ENCODE peak calls at places on chromosomes 13 and 19, in ten cellular contexts. S is A172; U is brain microvascular endothelial cell; R is NCI-H1436; G is NCI-H2081; W is ascending aorta; P is AG04449; D is HTR-8/SVneo; X is stimulated activated CD4-positive, alpha-beta T cell treated with anti-CD3 and anti-CD28 coated beads, Interleukin-4, amount 100 ng/mL, for 1 hour; C is GM23338. T is an unnamed sample.

GRCh38 chr19:57465680-57466381 is 8.9 kb upstream of the VN1R1 start:
- DNase-seq in C (peak), S (peak), G (peak), W (no peak), D (no peak), P (no peak), U (no peak), X (no peak), R (no peak), T (no peak)

GRCh38 chr19:2715470-2716274 is 5.5 kb downstream of the DIRAS1 start:
- DNase-seq in X (no peak), G (no peak), D (no peak), R (no peak), C (no peak), P (no peak), S (no peak), U (no peak), W (no peak), T (no peak)

GRCh38 chr19:10203686-10204085 is 8.9 kb upstream of the DNMT1 start:
- DNase-seq in S (no peak), W (no peak), U (no peak), X (no peak), C (no peak), G (no peak), R (no peak), D (no peak), P (no peak), T (no peak)

GRCh38 chr13:36712785-36713184 is 39.0 kb downstream of the SERTM1 start:
- DNase-seq in U (peak), C (no peak), S (no peak), P (no peak), X (no peak), G (no peak), R (no peak), D (no peak), W (no peak), T (no peak)

GRCh38 chr19:13537454-13537853 is 31.2 kb upstream of the CACNA1A start:
- DNase-seq in C (peak), R (peak), W (no peak), P (no peak), D (no peak), G (peak), U (no peak), X (no peak), S (peak), T (no peak)

GRCh38 chr13:91349992-91350911 is 2.8 kb downstream of the MIR17HG start:
- DNase-seq in D (no peak), U (no peak), G (no peak), W (no peak), C (no peak), S (no peak), X (no peak), R (no peak), P (no peak), T (no peak)

GRCh38 chr13:52455677-52456041 is 381 bp downstream of the CKAP2 start:
- DNase-seq in G (peak), P (no peak), R (peak), W (peak), U (peak), X (peak), S (peak), C (peak), D (peak), T (peak)

GRCh38 chr19:17797397-17798201 is 2.7 kb downstream of the B3GNT3 start:
- DNase-seq in U (no peak), W (no peak), D (peak), S (peak), G (no peak), X (peak), R (no peak), C (no peak), P (no peak), T (no peak)

GRCh38 chr13:41864658-41865057 is 96.3 kb downstream of the VWA8 start:
- DNase-seq in G (no peak), U (no peak), D (no peak), S (no peak), R (no peak), W (no peak), P (no peak), X (no peak), C (no peak), T (no peak)

GRCh38 chr13:71677114-71677513 is 189.9 kb downstream of the DACH1 start:
- DNase-seq in D (no peak), C (no peak), S (no peak), G (no peak), W (no peak), X (no peak), P (no peak), R (no peak), U (no peak), T (no peak)

GRCh38 chr13:51148223-51148951 is 37.3 kb upstream of the C13orf42 start:
- DNase-seq in P (no peak), G (peak), U (no peak), S (no peak), C (peak), R (no peak), D (no peak), W (no peak), X (no peak), T (no peak)

GRCh38 chr13:109672545-109672944 is 113.8 kb downstream of the IRS2 start:
- DNase-seq in X (no peak), G (no peak), R (no peak), U (no peak), D (no peak), W (no peak), S (peak), C (no peak), P (peak), T (no peak)

GRCh38 chr13:31372454-31372853 is 172.7 kb downstream of the B3GLCT start:
- DNase-seq in R (no peak), D (no peak), W (no peak), X (no peak), U (no peak), C (peak), G (no peak), P (no peak), S (no peak), T (no peak)

GRCh38 chr19:49595819-49596404 is 4.9 kb downstream of the PRR12 start:
- DNase-seq in C (no peak), P (no peak), G (no peak), W (no peak), X (no peak), S (no peak), U (no peak), R (no peak), D (no peak), T (no peak)

GRCh38 chr13:48590141-48590863 is 57.4 kb upstream of the RCBTB2 start:
- DNase-seq in U (no peak), P (no peak), G (no peak), R (no peak), D (no peak), C (no peak), X (no peak), W (no peak), S (no peak), T (no peak)

T was measured in tibial nerve.